ENCODE peak calls at places on chromosome 21, in eight cellular contexts. X is esophagus muscularis mucosa; Q is GM12864; J is left lung; K is EH; H is kidney glomerular epithelial cell; R is cerebellum; V is stimulated activated CD4-positive, alpha-beta T cell treated with anti-CD3 and anti-CD28 coated beads, Interleukin-1b, Interleukin-23, amount 100 ng/mL, for 4 hours. I is an unnamed sample.

GRCh38 chr21:44805226-44805625 is 3.6 kb upstream of the UBE2G2 start:
- DNase-seq in X (no peak), Q (no peak), J (no peak), K (no peak), H (no peak), R (no peak), V (no peak), I (no peak)

GRCh38 chr21:32331444-32332305 is 33.0 kb downstream of the MRAP start:
- DNase-seq in X (no peak), Q (no peak), J (no peak), K (no peak), H (no peak), R (no peak), V (no peak), I (no peak)

GRCh38 chr21:46116846-46117585 is 19.1 kb downstream of the COL6A2 start:
- DNase-seq in X (no peak), Q (no peak), J (peak), K (peak), H (no peak), R (no peak), V (no peak), I (peak)

GRCh38 chr21:37560385-37560784 is 193.8 kb downstream of the DYRK1A start:
- DNase-seq in X (peak), Q (no peak), J (no peak), K (no peak), H (no peak), R (no peak), V (no peak), I (no peak)

GRCh38 chr21:38669186-38669585 is 136.5 kb upstream of the ETS2 start:
- DNase-seq in X (no peak), Q (no peak), J (no peak), K (peak), H (peak), R (no peak), V (no peak), I (no peak)

GRCh38 chr21:32525282-32525681 is 60.0 kb downstream of the TCP10L start:
- DNase-seq in X (no peak), Q (no peak), J (no peak), K (no peak), H (no peak), R (no peak), V (no peak), I (no peak)

GRCh38 chr21:43005635-43006034 is 31.3 kb downstream of the PKNOX1 start:
- DNase-seq in X (no peak), Q (no peak), J (no peak), K (no peak), H (no peak), R (no peak), V (no peak), I (no peak)

GRCh38 chr21:28240586-28240985 is 752.1 kb downstream of the LTN1 start:
- DNase-seq in X (no peak), Q (no peak), J (no peak), K (peak), H (no peak), R (no peak), V (no peak), I (no peak)

GRCh38 chr21:41816583-41817165 is 49.8 kb upstream of the RIPK4 start:
- DNase-seq in X (peak), Q (no peak), J (peak), K (peak), H (peak), R (peak), V (peak), I (peak)

GRCh38 chr21:23968722-23969647 is 1638.3 kb downstream of the MRPL39 start:
- DNase-seq in X (no peak), Q (peak), J (no peak), K (no peak), H (peak), R (no peak), V (peak), I (peak)

I was measured in HT1080.